ENCODE peak calls at places on chromosomes 16 and 17, in seven cellular contexts. K is lung; N is CD8-positive, alpha-beta T cell; F is heart left ventricle; D is testis; V is lower lobe of right lung; R is fibroblast of mammary gland. U is an unnamed sample.

GRCh38 chr17:65560628-65561371 is 648 bp downstream of the AXIN2 start:
- DNase-seq in K (peak; percentile 87), N (peak; percentile 83), F (peak; percentile 88), D (peak; percentile 89), V (peak; percentile 91), R (peak; percentile 84), U (peak; percentile 78)

GRCh38 chr17:27860971-27861669 is 32.0 kb downstream of the LYRM9 start:
- DNase-seq in K (no peak), N (no peak), F (no peak), D (no peak), V (no peak), R (peak; percentile 20), U (no peak)

GRCh38 chr17:61481421-61481820 is 29.2 kb downstream of the TBX4 start:
- DNase-seq in K (no peak), N (no peak), F (peak; percentile 4), D (no peak), V (peak; percentile 31), R (no peak), U (no peak)

GRCh38 chr16:5056347-5056746 is 9.4 kb downstream of the C16orf89 start:
- DNase-seq in K (no peak), N (peak; percentile 41), F (no peak), D (peak; percentile 26), V (no peak), R (peak; percentile 27), U (no peak)

GRCh38 chr17:65855675-65856074 is 294.2 kb upstream of the AXIN2 start:
- DNase-seq in K (no peak), N (no peak), F (no peak), D (no peak), V (no peak), R (no peak), U (no peak)

GRCh38 chr16:641326-642188 is at the start of gene MCRIP2:
- DNase-seq in K (peak; percentile 85), N (no peak), F (peak; percentile 93), D (peak; percentile 88), V (peak; percentile 93), R (peak; percentile 70), U (peak; percentile 89)

GRCh38 chr17:1108810-1109605 is 70.8 kb downstream of the ABR start:
- DNase-seq in K (no peak), N (peak; percentile 69), F (peak; percentile 73), D (peak; percentile 45), V (peak; percentile 81), R (peak; percentile 40), U (peak; percentile 69)

GRCh38 chr17:73309727-73310555 is 1.9 kb downstream of the CDC42EP4 start:
- DNase-seq in K (no peak), N (no peak), F (peak; percentile 45), D (peak; percentile 88), V (no peak), R (no peak), U (no peak)

GRCh38 chr16:82633964-82634600 is 7.3 kb downstream of the CDH13 start:
- DNase-seq in K (no peak), N (no peak), F (peak; percentile 58), D (no peak), V (no peak), R (no peak), U (no peak)

GRCh38 chr17:71926746-71927398 is 193.9 kb upstream of the SOX9 start:
- DNase-seq in K (no peak), N (no peak), F (no peak), D (no peak), V (no peak), R (peak; percentile 7), U (no peak)

GRCh38 chr17:45255358-45255757 is 6.5 kb downstream of the SPATA32 start:
- DNase-seq in K (no peak), N (no peak), F (no peak), D (no peak), V (no peak), R (no peak), U (no peak)

GRCh38 chr17:45260204-45260783 is 1.6 kb downstream of the SPATA32 start:
- DNase-seq in K (no peak), N (no peak), F (peak; percentile 86), D (no peak), V (no peak), R (no peak), U (no peak)

GRCh38 chr17:45257115-45257514 is 4.8 kb downstream of the SPATA32 start:
- DNase-seq in K (no peak), N (no peak), F (no peak), D (no peak), V (no peak), R (no peak), U (no peak)

GRCh38 chr17:45253879-45254278 is 8.0 kb downstream of the SPATA32 start:
- DNase-seq in K (no peak), N (no peak), F (no peak), D (no peak), V (no peak), R (no peak), U (no peak)

GRCh38 chr17:45256114-45256966 is 5.6 kb downstream of the SPATA32 start:
- DNase-seq in K (no peak), N (peak; percentile 36), F (no peak), D (no peak), V (no peak), R (no peak), U (no peak)
- TF ChIP-seq CTCF in K (no peak), N (no peak), F (no peak), D (no peak), V (no peak), R (no peak), U (peak; percentile 33)

GRCh38 chr16:22726868-22727267 is 87.1 kb upstream of the HS3ST2 start:
- DNase-seq in K (no peak), N (no peak), F (no peak), D (no peak), V (no peak), R (peak; percentile 37), U (no peak)

GRCh38 chr16:22727285-22728166 is 86.4 kb upstream of the HS3ST2 start:
- DNase-seq in K (no peak), N (no peak), F (no peak), D (no peak), V (no peak), R (no peak), U (no peak)

GRCh38 chr16:22719945-22720344 is 94.0 kb upstream of the HS3ST2 start:
- DNase-seq in K (no peak), N (no peak), F (no peak), D (no peak), V (no peak), R (no peak), U (no peak)

DNA sequence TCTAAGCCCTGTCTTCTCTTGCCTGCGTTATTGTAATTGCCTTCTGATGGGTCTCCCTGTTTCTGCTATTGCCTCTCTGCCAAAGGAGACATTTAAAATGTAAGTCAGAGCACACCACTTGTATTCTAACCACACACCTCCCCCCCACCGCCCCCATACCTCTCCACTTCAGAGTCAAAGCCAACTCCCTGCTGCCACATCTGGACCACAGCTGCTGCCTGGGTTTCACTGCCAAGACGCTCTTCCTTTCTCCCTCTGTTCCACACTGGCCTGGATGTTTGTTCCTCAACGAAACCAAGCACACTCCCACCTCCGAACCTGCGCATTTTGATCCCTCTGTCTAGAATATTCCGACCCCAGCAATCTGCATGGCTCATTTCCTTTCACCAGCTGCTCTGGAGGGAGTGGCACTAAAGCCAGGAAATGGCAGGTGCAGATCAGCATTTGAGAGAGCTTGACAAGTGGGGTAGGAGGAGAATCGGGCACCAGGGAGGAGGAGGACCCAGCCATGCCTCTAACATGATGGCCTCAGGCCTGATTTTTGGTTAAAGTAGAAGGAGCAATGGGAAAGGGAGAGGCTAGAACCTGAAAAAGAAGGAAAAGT is 92.4 kb upstream of the HS3ST2 start:
- DNase-seq in K (no peak), N (no peak), F (peak; percentile 43), D (no peak), V (no peak), R (peak; percentile 65), U (no peak)
- H3K4me3 ChIP-seq in K (no peak overlapping the region), N (no peak overlapping the region), F (no peak overlapping the region), D (no peak overlapping the region), V (no peak overlapping the region), R (no peak overlapping the region), U (no peak overlapping the region)

DNA sequence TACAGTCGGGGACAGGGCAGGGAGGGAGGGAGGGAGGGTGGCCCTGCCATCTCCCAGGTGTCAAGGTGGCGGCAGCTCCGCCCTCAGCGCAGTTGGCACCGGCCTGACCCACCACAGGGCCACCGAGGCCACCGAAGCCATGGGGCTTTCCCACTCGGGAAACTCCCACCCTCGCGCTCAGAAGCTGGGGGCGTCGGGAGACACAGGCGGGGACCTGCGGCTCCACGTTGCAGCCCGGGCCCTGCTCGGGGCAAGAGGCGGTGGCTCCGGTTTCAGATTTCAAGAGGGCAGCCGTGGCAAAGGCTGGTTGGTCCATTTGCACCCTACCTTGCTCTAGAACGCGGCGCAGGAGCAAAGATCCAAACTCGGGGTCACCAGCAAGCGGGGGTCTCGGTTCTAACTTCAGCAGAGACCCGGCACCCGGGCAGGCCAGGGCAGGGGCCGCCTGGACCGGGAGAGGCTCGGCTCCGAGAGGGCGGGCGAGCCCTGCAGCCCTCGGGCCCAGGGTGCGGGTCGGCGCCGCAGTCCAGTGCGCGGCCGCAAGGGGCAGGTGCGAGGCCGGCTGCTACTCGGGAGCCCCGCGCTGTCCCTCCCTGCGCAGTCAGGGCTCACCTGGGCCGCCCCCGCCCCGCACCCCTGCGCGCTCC is 412 bp downstream of the CYB561 start:
- DNase-seq in K (peak; percentile 58), N (peak; percentile 77), F (no peak), D (no peak), V (peak; percentile 58), R (no peak), U (peak; percentile 66)
- TF ChIP-seq CTCF in K (no peak), N (peak; percentile 27), F (peak; percentile 56), D (peak; percentile 53), V (peak; percentile 61), R (no peak), U (no peak)

GRCh38 chr16:88653101-88653500 is 2.2 kb upstream of the CYBA start:
- DNase-seq in K (no peak), N (no peak), F (no peak), D (no peak), V (no peak), R (no peak), U (no peak)

GRCh38 chr16:88650749-88651275 is at the start of gene CYBA:
- DNase-seq in K (peak; percentile 76), N (peak; percentile 82), F (peak; percentile 77), D (peak; percentile 36), V (peak; percentile 90), R (peak; percentile 33), U (peak; percentile 89)

GRCh38 chr16:88652763-88653065 is 1.9 kb upstream of the CYBA start:
- DNase-seq in K (no peak), N (peak; percentile 19), F (no peak), D (no peak), V (no peak), R (no peak), U (no peak)

GRCh38 chr16:88651276-88651988 is 579 bp upstream of the CYBA start:
- DNase-seq in K (peak; percentile 56), N (peak; percentile 84), F (peak; percentile 68), D (no peak), V (peak; percentile 74), R (no peak), U (peak; percentile 92)

DNA sequence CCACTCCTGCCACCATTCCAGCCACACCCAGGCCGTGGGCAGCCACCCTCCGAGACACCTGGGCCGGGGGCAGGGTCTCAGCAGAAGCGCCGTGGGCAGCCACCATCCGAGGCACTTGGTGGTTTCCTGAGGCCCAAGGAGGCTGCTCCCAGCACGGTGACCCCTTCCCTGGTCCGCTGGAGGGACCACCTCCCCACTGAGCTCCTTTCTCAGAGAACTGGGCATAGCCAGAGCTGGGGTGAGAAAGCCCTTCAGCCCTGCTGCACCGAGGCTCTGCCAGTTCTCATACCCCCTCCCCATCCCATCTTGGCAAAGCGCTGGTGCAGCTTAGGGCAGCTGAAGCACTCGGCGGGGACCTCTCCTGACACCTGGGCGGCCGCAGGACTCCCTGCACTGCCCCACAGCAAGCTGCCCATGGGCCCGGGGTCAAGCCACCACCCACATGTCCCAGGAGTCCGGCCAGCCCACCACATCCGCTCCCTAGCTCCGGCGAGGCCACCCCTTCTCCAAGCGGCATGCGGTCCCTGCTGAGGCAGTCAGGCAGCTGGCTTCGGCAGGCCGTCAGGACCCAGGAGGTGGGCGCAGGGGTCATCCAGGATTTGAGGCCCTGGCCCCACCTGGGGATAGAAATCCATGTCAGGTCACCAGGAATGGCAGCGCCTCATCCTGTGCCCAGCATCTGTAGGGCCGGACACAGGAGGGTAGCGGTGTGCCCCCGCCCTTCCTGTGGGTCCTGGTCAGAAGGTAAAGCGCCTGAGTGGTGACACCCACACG is 1.3 kb upstream of the CYBA start:
- DNase-seq in K (no peak), N (peak; percentile 26), F (no peak), D (no peak), V (peak; percentile 50), R (no peak), U (no peak)
- H3K4me3 ChIP-seq in K (no peak overlapping the region), N (no peak overlapping the region), F (no peak overlapping the region), D (no peak overlapping the region), V (no peak overlapping the region), R (no peak overlapping the region), U (peak overlapping the region; percentile 95)